ENCODE peak calls at places on chromosomes 7 and 10, in four cellular contexts. W is sigmoid colon, J is HCT116, Z is body of pancreas. A is an unnamed sample. For H3K4me1, the result is how much of the 10 kb centered on the place peaks cover.

GRCh38 chr7:5656233-5656632 is 125.2 kb downstream of the RNF216 start:
- DNase-seq in W (no peak), J (no peak), Z (no peak), A (no peak)

GRCh38 chr7:2484868-2485267 is 8.7 kb upstream of the GRIFIN start:
- DNase-seq in W (no peak), J (no peak), Z (no peak), A (no peak)

GRCh38 chr7:107014381-107015023 is 30.0 kb upstream of the PRKAR2B start:
- DNase-seq in W (no peak), J (no peak), Z (no peak), A (peak)

GRCh38 chr7:104552102-104552501 is 223.7 kb downstream of the LHFPL3 start:
- DNase-seq in W (no peak), J (peak), Z (peak), A (peak)

GRCh38 chr7:27642271-27642670 is 20.4 kb downstream of the HIBADH start:
- DNase-seq in W (no peak), J (no peak), Z (no peak), A (no peak)

GRCh38 chr7:17558135-17558534 is 259.7 kb downstream of the AHR start:
- DNase-seq in W (no peak), J (no peak), Z (no peak), A (no peak)

GRCh38 chr7:55366461-55367138 is 1.5 kb downstream of the LANCL2 start:
- DNase-seq in W (no peak), J (no peak), Z (no peak), A (no peak)

GRCh38 chr10:86342111-86342863 is 24.3 kb downstream of the GRID1 start:
- DNase-seq in W (peak), J (no peak), Z (no peak), A (no peak)

GRCh38 chr10:34880817-34881216 is 65.7 kb upstream of the PARD3 start:
- DNase-seq in W (no peak), J (no peak), Z (no peak), A (no peak)

GRCh38 chr7:3028071-3028766 is 15.4 kb downstream of the CARD11 start:
- DNase-seq in W (no peak), J (no peak), Z (peak), A (peak)

GRCh38 chr7:83947260-83947659 is 247.3 kb downstream of the SEMA3A start:
- DNase-seq in W (no peak), J (peak), Z (no peak), A (peak)

GRCh38 chr7:154735766-154736165 is 267.2 kb downstream of the PAXIP1 start:
- DNase-seq in W (no peak), J (no peak), Z (no peak), A (no peak)

GRCh38 chr7:47342646-47343045 is 239.3 kb downstream of the TNS3 start:
- DNase-seq in W (no peak), J (no peak), Z (no peak), A (no peak)

GRCh38 chr10:80137031-80137712 is 4.6 kb downstream of the PLAC9 start:
- DNase-seq in W (peak), J (no peak), Z (peak), A (no peak)

GRCh38 chr7:156014201-156014600 is 201.9 kb upstream of the SHH start:
- DNase-seq in W (no peak), J (no peak), Z (no peak), A (no peak)

GRCh38 chr10:67612577-67613537 is 83.1 kb downstream of the CTNNA3 start:
- DNase-seq in W (no peak), J (no peak), Z (no peak), A (peak)

GRCh38 chr7:2505401-2505800 is 14.2 kb upstream of the LFNG start:
- DNase-seq in W (no peak), J (no peak), Z (no peak), A (no peak)

GRCh38 chr10:125080296-125080695 is 80.1 kb downstream of the CTBP2 start:
- DNase-seq in W (peak), J (no peak), Z (no peak), A (no peak)

GRCh38 chr7:108313086-108313485 is 143.2 kb downstream of the NRCAM start:
- DNase-seq in W (no peak), J (no peak), Z (no peak), A (no peak)

GRCh38 chr7:45088821-45089313 is at the start of gene NACAD:
- DNase-seq in W (peak), J (no peak), Z (no peak), A (no peak)

GRCh38 chr7:39880556-39880955 is 69.5 kb upstream of the CDK13 start:
- DNase-seq in W (no peak), J (no peak), Z (no peak), A (peak)

GRCh38 chr10:8128511-8128910 is 74.0 kb downstream of the GATA3 start:
- DNase-seq in W (no peak), J (no peak), Z (no peak), A (no peak)

GRCh38 chr7:116499168-116500070 is at the start of gene CAV2:
- DNase-seq in W (peak), J (peak), Z (peak), A (peak)

GRCh38 chr10:122291739-122292138 is 20.6 kb downstream of the BTBD16 start:
- DNase-seq in W (peak), J (no peak), Z (no peak), A (no peak)

GRCh38 chr10:24207781-24208611 is 942 bp upstream of the KIAA1217 start:
- DNase-seq in W (no peak), J (no peak), Z (peak), A (no peak)

GRCh38 chr10:7583626-7584025 is 83.1 kb downstream of the ITIH5 start:
- DNase-seq in W (no peak), J (no peak), Z (no peak), A (no peak)

GRCh38 chr7:68787586-68787985 is 810.7 kb upstream of the AUTS2 start:
- DNase-seq in W (no peak), J (no peak), Z (no peak), A (no peak)

DNA sequence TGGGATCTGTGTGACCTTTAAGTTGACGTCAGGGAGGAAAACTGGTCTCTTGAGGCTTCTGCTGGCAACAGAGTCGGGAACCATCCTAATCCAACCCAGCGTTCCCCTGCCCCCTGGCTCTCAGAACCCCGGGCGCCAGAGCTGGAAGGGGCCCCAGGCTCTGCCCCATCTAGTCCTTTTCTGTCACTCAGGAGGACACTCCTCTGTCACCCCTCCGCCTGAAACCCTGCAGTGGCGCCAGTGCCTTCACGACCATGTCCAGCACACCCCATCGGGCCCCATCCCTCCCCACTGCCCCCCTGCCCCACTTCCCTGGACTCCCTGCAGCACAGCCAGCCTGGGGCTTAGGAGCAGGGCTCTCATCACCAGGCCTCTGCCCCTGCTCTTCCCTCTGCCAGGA is 39.1 kb downstream of the COL13A1 start:
- DNase-seq in W (no peak), J (no peak), Z (no peak), A (no peak)
- H3K4me1 ChIP-seq in W (under half), J (under half), Z (under half), A (under half)

GRCh38 chr10:5681930-5682329 is 2.7 kb upstream of the TASOR2 start:
- DNase-seq in W (no peak), J (no peak), Z (no peak), A (no peak)

GRCh38 chr10:5685764-5686240 is 1.2 kb downstream of the TASOR2 start:
- DNase-seq in W (no peak), J (no peak), Z (no peak), A (no peak)

GRCh38 chr10:5684971-5685763 is 529 bp downstream of the TASOR2 start:
- DNase-seq in W (peak), J (peak), Z (peak), A (peak)

GRCh38 chr10:5683065-5683464 is 1.6 kb upstream of the TASOR2 start:
- DNase-seq in W (no peak), J (no peak), Z (no peak), A (no peak)

DNA sequence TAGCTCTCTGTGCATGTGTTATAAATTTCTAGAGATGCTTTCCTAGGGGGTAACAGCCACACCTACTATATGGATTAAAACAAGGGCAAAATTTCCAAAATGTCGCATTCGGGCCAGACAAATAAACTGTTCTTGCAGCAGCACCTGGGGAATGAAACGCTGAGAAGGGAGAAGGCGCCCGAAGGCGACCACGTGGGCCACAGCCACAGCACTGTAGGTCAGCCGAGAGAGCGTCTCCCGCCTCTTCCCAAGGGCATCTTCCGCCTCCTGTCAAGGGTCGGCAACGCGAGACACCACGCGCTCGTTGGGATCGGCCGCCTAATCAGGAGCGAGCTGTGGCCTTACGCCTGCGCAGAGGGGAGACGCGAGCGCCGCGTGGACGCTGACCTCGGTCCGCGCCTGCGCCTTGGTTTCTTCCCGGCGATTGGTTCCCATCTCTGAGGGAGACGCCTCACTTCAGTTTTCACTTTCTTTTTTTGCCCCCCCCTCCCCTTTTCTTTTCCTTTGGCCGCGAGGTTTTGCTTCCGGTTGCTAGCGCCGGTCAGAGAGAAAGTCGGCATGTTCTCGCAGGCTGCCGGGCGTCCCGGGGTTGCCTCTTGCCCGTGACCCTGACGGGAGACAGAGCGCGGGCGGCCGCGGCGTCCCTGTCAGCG is at the start of gene TASOR2:
- DNase-seq in W (peak), J (peak), Z (peak), A (peak)
- H3K27ac ChIP-seq in W (peak), J (peak), Z (peak), A (peak)

GRCh38 chr10:17883621-17884020 is 68.1 kb upstream of the SLC39A12 start:
- DNase-seq in W (no peak), J (no peak), Z (no peak), A (no peak)
- H3K4me1 ChIP-seq in W (under half), J (under half), Z (under half), A (under half)

GRCh38 chr10:72184156-72184555 is 31.7 kb upstream of the ANAPC16 start:
- DNase-seq in W (no peak), J (no peak), Z (no peak), A (no peak)

GRCh38 chr10:72186633-72187330 is 29.0 kb upstream of the ANAPC16 start:
- DNase-seq in W (peak), J (no peak), Z (peak), A (peak)

GRCh38 chr10:72186213-72186612 is 29.6 kb upstream of the ANAPC16 start:
- DNase-seq in W (no peak), J (no peak), Z (no peak), A (peak)
- H3K27ac ChIP-seq in W (peak), J (no peak), Z (peak), A (no peak)

GRCh38 chr10:22629126-22629525 is 85.3 kb downstream of the PIP4K2A start:
- DNase-seq in W (no peak), J (no peak), Z (no peak), A (no peak)

GRCh38 chr10:22628309-22628708 is 86.1 kb downstream of the PIP4K2A start:
- DNase-seq in W (no peak), J (no peak), Z (no peak), A (no peak)

GRCh38 chr10:22630229-22631174 is 83.9 kb downstream of the PIP4K2A start:
- DNase-seq in W (no peak), J (no peak), Z (no peak), A (peak)

GRCh38 chr10:22631185-22631584 is 83.2 kb downstream of the PIP4K2A start:
- DNase-seq in W (no peak), J (no peak), Z (no peak), A (no peak)

DNA sequence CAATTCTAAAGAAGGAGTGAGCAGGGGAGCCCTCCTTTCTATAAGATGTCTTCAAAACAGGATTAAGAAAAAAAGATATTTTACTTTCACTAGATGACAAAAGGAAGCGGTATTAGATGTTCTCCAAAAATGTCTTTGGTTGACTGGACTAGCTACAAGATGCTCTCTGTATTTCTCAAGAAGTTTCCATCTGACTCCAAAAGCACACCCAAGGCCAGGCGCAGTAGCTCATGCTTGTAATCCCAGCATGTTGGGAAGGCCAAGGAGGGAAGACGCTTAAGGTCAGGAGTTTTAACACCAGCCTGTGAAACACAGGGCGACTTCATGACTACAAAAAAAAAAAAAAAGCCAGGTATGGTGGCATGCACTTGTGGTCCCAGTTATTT is 84.5 kb downstream of the PIP4K2A start:
- DNase-seq in W (no peak), J (no peak), Z (no peak), A (no peak)
- H3K4me1 ChIP-seq in W (under half), J (half or more), Z (under half), A (under half)

DNA sequence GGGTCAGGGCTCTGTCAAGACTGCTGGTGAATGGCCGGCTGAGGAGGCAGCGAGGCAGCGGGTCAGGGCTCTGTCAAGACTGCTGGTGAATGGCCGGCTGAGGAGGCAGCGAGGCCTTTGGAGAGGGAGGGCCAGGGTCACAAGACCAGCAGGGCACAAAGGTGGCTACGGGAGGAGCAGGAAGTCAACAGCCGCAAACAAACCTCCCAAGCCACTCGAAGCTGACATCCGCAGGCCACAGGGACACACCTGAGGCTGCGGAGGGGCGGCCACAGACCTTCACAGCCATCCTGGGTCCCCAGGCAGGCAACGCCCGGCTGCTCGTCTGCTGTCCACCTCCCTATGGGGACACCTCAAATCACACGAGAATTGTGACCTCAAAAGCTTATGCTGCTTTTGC is 8.9 kb upstream of the GPER1 start:
- DNase-seq in W (no peak), J (no peak), Z (no peak), A (no peak)
- H3K27ac ChIP-seq in W (no peak), J (no peak), Z (no peak), A (no peak)

GRCh38 chr10:63209703-63210102 is 76.6 kb downstream of the NRBF2 start:
- DNase-seq in W (no peak), J (no peak), Z (no peak), A (no peak)
- H3K4me1 ChIP-seq in W (under half), J (under half), Z (under half), A (under half)

GRCh38 chr7:111788426-111788825 is 226.1 kb upstream of the IMMP2L start:
- DNase-seq in W (no peak), J (no peak), Z (no peak), A (peak)
- H3K27ac ChIP-seq in W (no peak), J (no peak), Z (no peak), A (no peak)

A was measured in mammary epithelial cell.